ENCODE peak calls at places on chromosome 2, in six cellular contexts. One of them, this sample, is unnamed. For H3K9me3, the result is how much of the 10 kb centered on the place peaks cover.

GRCh38 chr2:17606851-17607250 is 66.4 kb downstream of the VSNL1 start:
- DNase-seq in HCT116: no peak
- DNase-seq in tibial artery: no peak
- DNase-seq in SK-N-SH: no peak
- DNase-seq in CD8-positive, alpha-beta T cell: no peak
- DNase-seq in prostate gland: no peak
- DNase-seq in this sample: no peak

GRCh38 chr2:220705678-220706077 is 866.4 kb downstream of the EPHA4 start:
- DNase-seq in HCT116: no peak
- DNase-seq in tibial artery: no peak
- DNase-seq in SK-N-SH: no peak
- DNase-seq in CD8-positive, alpha-beta T cell: no peak
- DNase-seq in prostate gland: no peak
- DNase-seq in this sample: no peak

GRCh38 chr2:157592983-157593382 is 35.7 kb downstream of the ACVR1C start:
- DNase-seq in HCT116: no peak
- DNase-seq in tibial artery: no peak
- DNase-seq in SK-N-SH: peak
- DNase-seq in CD8-positive, alpha-beta T cell: no peak
- DNase-seq in prostate gland: no peak
- DNase-seq in this sample: no peak

GRCh38 chr2:240851078-240851861 is 17.4 kb upstream of the AGXT start:
- DNase-seq in HCT116: peak
- DNase-seq in tibial artery: peak
- DNase-seq in SK-N-SH: peak
- DNase-seq in CD8-positive, alpha-beta T cell: peak
- DNase-seq in prostate gland: peak
- DNase-seq in this sample: peak

GRCh38 chr2:236998758-236999157 is 86.9 kb upstream of the COPS8 start:
- DNase-seq in HCT116: no peak
- DNase-seq in tibial artery: no peak
- DNase-seq in SK-N-SH: no peak
- DNase-seq in CD8-positive, alpha-beta T cell: no peak
- DNase-seq in prostate gland: peak
- DNase-seq in this sample: no peak

GRCh38 chr2:195594248-195594647 is 62.8 kb upstream of the SLC39A10 start:
- DNase-seq in HCT116: no peak
- DNase-seq in tibial artery: no peak
- DNase-seq in SK-N-SH: no peak
- DNase-seq in CD8-positive, alpha-beta T cell: no peak
- DNase-seq in prostate gland: no peak
- DNase-seq in this sample: no peak

GRCh38 chr2:37706784-37707183 is 35.3 kb upstream of the CDC42EP3 start:
- DNase-seq in HCT116: no peak
- DNase-seq in tibial artery: no peak
- DNase-seq in SK-N-SH: no peak
- DNase-seq in CD8-positive, alpha-beta T cell: no peak
- DNase-seq in prostate gland: no peak
- DNase-seq in this sample: no peak

GRCh38 chr2:98121149-98121548 is 34.2 kb downstream of the VWA3B start:
- DNase-seq in HCT116: no peak
- DNase-seq in tibial artery: no peak
- DNase-seq in SK-N-SH: no peak
- DNase-seq in CD8-positive, alpha-beta T cell: no peak
- DNase-seq in prostate gland: no peak
- DNase-seq in this sample: no peak

GRCh38 chr2:133109772-133110171 is 439.8 kb upstream of the LYPD1 start:
- DNase-seq in HCT116: no peak
- DNase-seq in tibial artery: no peak
- DNase-seq in SK-N-SH: no peak
- DNase-seq in CD8-positive, alpha-beta T cell: no peak
- DNase-seq in prostate gland: no peak
- DNase-seq in this sample: no peak

GRCh38 chr2:120729410-120730052 is 6.1 kb upstream of the GLI2 start:
- DNase-seq in HCT116: peak
- DNase-seq in tibial artery: no peak
- DNase-seq in SK-N-SH: no peak
- DNase-seq in CD8-positive, alpha-beta T cell: no peak
- DNase-seq in prostate gland: no peak
- DNase-seq in this sample: no peak

GRCh38 chr2:10659898-10660568 is 29.7 kb downstream of the NOL10 start:
- DNase-seq in HCT116: peak
- DNase-seq in tibial artery: no peak
- DNase-seq in SK-N-SH: peak
- DNase-seq in CD8-positive, alpha-beta T cell: no peak
- DNase-seq in prostate gland: peak
- DNase-seq in this sample: peak

GRCh38 chr2:226721541-226721940 is 78.1 kb downstream of the IRS1 start:
- DNase-seq in HCT116: no peak
- DNase-seq in tibial artery: peak
- DNase-seq in SK-N-SH: peak
- DNase-seq in CD8-positive, alpha-beta T cell: no peak
- DNase-seq in prostate gland: no peak
- DNase-seq in this sample: no peak

GRCh38 chr2:33763671-33764310 is 164.7 kb upstream of the FAM98A start:
- DNase-seq in HCT116: no peak
- DNase-seq in tibial artery: no peak
- DNase-seq in SK-N-SH: no peak
- DNase-seq in CD8-positive, alpha-beta T cell: no peak
- DNase-seq in prostate gland: no peak
- DNase-seq in this sample: no peak

GRCh38 chr2:234840336-234840735 is 111.5 kb upstream of the SH3BP4 start:
- DNase-seq in HCT116: peak
- DNase-seq in tibial artery: no peak
- DNase-seq in SK-N-SH: no peak
- DNase-seq in CD8-positive, alpha-beta T cell: no peak
- DNase-seq in prostate gland: no peak
- DNase-seq in this sample: no peak

GRCh38 chr2:46915811-46916630 is 415 bp upstream of the MCFD2 start:
- DNase-seq in HCT116: peak
- DNase-seq in tibial artery: peak
- DNase-seq in SK-N-SH: peak
- DNase-seq in CD8-positive, alpha-beta T cell: peak
- DNase-seq in prostate gland: peak
- DNase-seq in this sample: peak

GRCh38 chr2:230794472-230794871 is 70.3 kb upstream of the ITM2C start:
- DNase-seq in HCT116: no peak
- DNase-seq in tibial artery: no peak
- DNase-seq in SK-N-SH: no peak
- DNase-seq in CD8-positive, alpha-beta T cell: peak
- DNase-seq in prostate gland: no peak
- DNase-seq in this sample: no peak

GRCh38 chr2:217978536-217979150 is 24.2 kb downstream of the TNS1 start:
- DNase-seq in HCT116: no peak
- DNase-seq in tibial artery: peak
- DNase-seq in SK-N-SH: no peak
- DNase-seq in CD8-positive, alpha-beta T cell: no peak
- DNase-seq in prostate gland: no peak
- DNase-seq in this sample: no peak

GRCh38 chr2:562391-563364 is 114.5 kb downstream of the TMEM18 start:
- DNase-seq in HCT116: no peak
- DNase-seq in tibial artery: no peak
- DNase-seq in SK-N-SH: no peak
- DNase-seq in CD8-positive, alpha-beta T cell: no peak
- DNase-seq in prostate gland: no peak
- DNase-seq in this sample: no peak

GRCh38 chr2:57696016-57696415 is 350.6 kb upstream of the VRK2 start:
- DNase-seq in HCT116: peak
- DNase-seq in tibial artery: no peak
- DNase-seq in SK-N-SH: peak
- DNase-seq in CD8-positive, alpha-beta T cell: no peak
- DNase-seq in prostate gland: no peak
- DNase-seq in this sample: no peak

GRCh38 chr2:105789745-105790466 is 45.2 kb downstream of the NCK2 start:
- DNase-seq in HCT116: no peak
- DNase-seq in tibial artery: peak
- DNase-seq in SK-N-SH: no peak
- DNase-seq in CD8-positive, alpha-beta T cell: peak
- DNase-seq in prostate gland: no peak
- DNase-seq in this sample: peak

GRCh38 chr2:85797959-85798358 is 44.2 kb downstream of the ATOH8 start:
- DNase-seq in HCT116: no peak
- DNase-seq in tibial artery: peak
- DNase-seq in SK-N-SH: peak
- DNase-seq in CD8-positive, alpha-beta T cell: no peak
- DNase-seq in prostate gland: no peak
- DNase-seq in this sample: no peak

GRCh38 chr2:196565106-196565505 is 74.4 kb upstream of the CCDC150 start:
- DNase-seq in HCT116: no peak
- DNase-seq in tibial artery: no peak
- DNase-seq in SK-N-SH: no peak
- DNase-seq in CD8-positive, alpha-beta T cell: no peak
- DNase-seq in prostate gland: no peak
- DNase-seq in this sample: no peak

GRCh38 chr2:102520009-102520408 is 47.0 kb downstream of the SLC9A4 start:
- DNase-seq in HCT116: peak
- DNase-seq in tibial artery: no peak
- DNase-seq in SK-N-SH: peak
- DNase-seq in CD8-positive, alpha-beta T cell: no peak
- DNase-seq in prostate gland: peak
- DNase-seq in this sample: no peak

GRCh38 chr2:43192039-43192438 is 34.4 kb downstream of the ZFP36L2 start:
- DNase-seq in HCT116: no peak
- DNase-seq in tibial artery: no peak
- DNase-seq in SK-N-SH: no peak
- DNase-seq in CD8-positive, alpha-beta T cell: peak
- DNase-seq in prostate gland: no peak
- DNase-seq in this sample: no peak

GRCh38 chr2:20563251-20563650 is 87.6 kb downstream of the HS1BP3 start:
- DNase-seq in HCT116: no peak
- DNase-seq in tibial artery: no peak
- DNase-seq in SK-N-SH: no peak
- DNase-seq in CD8-positive, alpha-beta T cell: no peak
- DNase-seq in prostate gland: no peak
- DNase-seq in this sample: no peak

GRCh38 chr2:120435671-120436459 is 89.9 kb downstream of the INHBB start:
- DNase-seq in HCT116: no peak
- DNase-seq in tibial artery: no peak
- DNase-seq in SK-N-SH: no peak
- DNase-seq in CD8-positive, alpha-beta T cell: no peak
- DNase-seq in prostate gland: no peak
- DNase-seq in this sample: no peak

DNA sequence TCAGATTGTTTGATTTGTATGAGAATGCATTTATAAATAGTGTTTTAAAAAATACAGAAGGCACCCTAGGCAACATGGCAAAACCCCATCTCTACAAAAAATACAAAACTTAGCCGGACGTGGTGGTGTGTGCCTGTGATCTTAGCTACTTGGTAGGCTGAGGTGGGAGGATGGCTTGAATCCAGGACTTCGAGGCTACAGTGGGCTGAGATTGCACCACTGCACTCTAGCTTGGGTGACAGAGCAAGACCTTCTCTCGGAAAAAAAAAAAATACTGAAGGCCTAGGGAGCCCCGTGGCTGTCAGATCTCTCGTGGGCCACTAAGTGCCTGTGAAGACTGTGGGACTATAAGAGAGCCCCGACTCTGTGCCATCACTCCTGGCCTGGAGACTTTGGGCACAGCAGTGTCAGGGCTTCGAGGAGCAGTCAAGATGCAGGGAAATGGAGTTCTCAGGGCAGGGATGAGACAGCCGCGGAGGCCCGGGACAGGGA is 40.5 kb downstream of the MYO7B start:
- DNase-seq in HCT116: no peak
- DNase-seq in tibial artery: no peak
- DNase-seq in SK-N-SH: no peak
- DNase-seq in CD8-positive, alpha-beta T cell: no peak
- DNase-seq in prostate gland: no peak
- DNase-seq in this sample: no peak
- H3K4me3 ChIP-seq in HCT116: no peak
- H3K4me3 ChIP-seq in tibial artery: no peak
- H3K4me3 ChIP-seq in SK-N-SH: no peak
- H3K4me3 ChIP-seq in CD8-positive, alpha-beta T cell: no peak
- H3K4me3 ChIP-seq in prostate gland: no peak
- H3K4me3 ChIP-seq in this sample: no peak

GRCh38 chr2:9021563-9022211 is 18.2 kb upstream of the MBOAT2 start:
- DNase-seq in HCT116: no peak
- DNase-seq in tibial artery: no peak
- DNase-seq in SK-N-SH: no peak
- DNase-seq in CD8-positive, alpha-beta T cell: no peak
- DNase-seq in prostate gland: no peak
- DNase-seq in this sample: no peak
- H3K9me3 ChIP-seq in HCT116: under half
- H3K9me3 ChIP-seq in tibial artery: under half
- H3K9me3 ChIP-seq in SK-N-SH: under half
- H3K9me3 ChIP-seq in CD8-positive, alpha-beta T cell: under half
- H3K9me3 ChIP-seq in prostate gland: under half
- H3K9me3 ChIP-seq in this sample: under half

DNA sequence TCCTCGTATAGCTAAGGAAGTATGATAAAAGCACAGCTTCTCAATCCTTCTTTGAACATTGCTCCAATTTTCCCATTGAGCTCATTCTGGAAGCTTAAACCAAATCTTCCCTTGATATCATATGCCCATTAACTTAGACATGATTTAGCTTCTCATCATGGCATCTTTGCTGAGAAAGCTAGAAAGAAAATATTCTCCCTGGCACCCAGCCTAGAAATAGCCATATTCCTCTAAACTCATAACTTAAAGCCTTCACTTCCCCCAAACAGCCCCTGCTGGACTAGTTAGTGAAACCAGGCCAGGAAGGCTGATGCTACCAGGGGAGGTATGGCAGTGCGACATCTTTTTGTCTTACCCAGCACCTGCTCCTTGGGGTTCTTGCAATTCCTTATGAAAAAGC is 4.3 kb downstream of the AAK1 start:
- DNase-seq in HCT116: no peak
- DNase-seq in tibial artery: no peak
- DNase-seq in SK-N-SH: no peak
- DNase-seq in CD8-positive, alpha-beta T cell: no peak
- DNase-seq in prostate gland: no peak
- DNase-seq in this sample: no peak
- H3K4me3 ChIP-seq in HCT116: no peak
- H3K4me3 ChIP-seq in tibial artery: no peak
- H3K4me3 ChIP-seq in SK-N-SH: no peak
- H3K4me3 ChIP-seq in CD8-positive, alpha-beta T cell: peak
- H3K4me3 ChIP-seq in prostate gland: no peak
- H3K4me3 ChIP-seq in this sample: peak

GRCh38 chr2:116264872-116265271 is 1549.6 kb upstream of the DDX18 start:
- DNase-seq in HCT116: no peak
- DNase-seq in tibial artery: no peak
- DNase-seq in SK-N-SH: no peak
- DNase-seq in CD8-positive, alpha-beta T cell: no peak
- DNase-seq in prostate gland: no peak
- DNase-seq in this sample: no peak
- H3K9me3 ChIP-seq in HCT116: under half
- H3K9me3 ChIP-seq in tibial artery: under half
- H3K9me3 ChIP-seq in SK-N-SH: under half
- H3K9me3 ChIP-seq in CD8-positive, alpha-beta T cell: under half
- H3K9me3 ChIP-seq in prostate gland: under half
- H3K9me3 ChIP-seq in this sample: under half

GRCh38 chr2:188294547-188294946 is 2.9 kb downstream of the GULP1 start:
- DNase-seq in HCT116: no peak
- DNase-seq in tibial artery: no peak
- DNase-seq in SK-N-SH: no peak
- DNase-seq in CD8-positive, alpha-beta T cell: no peak
- DNase-seq in prostate gland: no peak
- DNase-seq in this sample: no peak
- H3K4me3 ChIP-seq in HCT116: peak
- H3K4me3 ChIP-seq in tibial artery: peak
- H3K4me3 ChIP-seq in SK-N-SH: peak
- H3K4me3 ChIP-seq in CD8-positive, alpha-beta T cell: no peak
- H3K4me3 ChIP-seq in prostate gland: no peak
- H3K4me3 ChIP-seq in this sample: no peak

GRCh38 chr2:51650769-51651168 is 618.8 kb upstream of the NRXN1 start:
- DNase-seq in HCT116: no peak
- DNase-seq in tibial artery: no peak
- DNase-seq in SK-N-SH: no peak
- DNase-seq in CD8-positive, alpha-beta T cell: no peak
- DNase-seq in prostate gland: no peak
- DNase-seq in this sample: no peak
- H3K9me3 ChIP-seq in HCT116: under half
- H3K9me3 ChIP-seq in tibial artery: under half
- H3K9me3 ChIP-seq in SK-N-SH: under half
- H3K9me3 ChIP-seq in CD8-positive, alpha-beta T cell: under half
- H3K9me3 ChIP-seq in prostate gland: under half
- H3K9me3 ChIP-seq in this sample: under half

This sample was measured in CD4-positive, CD25-positive, alpha-beta regulatory T cell.